ENCODE peak calls at places on chromosomes 2 and 18, in six cellular contexts. O is K562, B is GM12878, E is HepG2, X is H1, D is NT2/D1. R is an unnamed sample.

GRCh38 chr2:64143154-64144056 is 815 bp downstream of the PELI1 start:
- DNase-seq in O (peak; percentile 41), B (no peak), E (peak; percentile 21), X (no peak), D (peak; percentile 25), R (no peak)

GRCh38 chr18:52826994-52827393 is 487.0 kb downstream of the DCC start:
- DNase-seq in O (no peak), B (no peak), E (no peak), X (no peak), D (no peak), R (no peak)

GRCh38 chr18:12628706-12629702 is 28.9 kb downstream of the SPIRE1 start:
- DNase-seq in O (no peak), B (no peak), E (no peak), X (no peak), D (no peak), R (no peak)

GRCh38 chr2:198296665-198297308 is 492.4 kb downstream of the PLCL1 start:
- DNase-seq in O (peak; percentile 59), B (no peak), E (peak; percentile 59), X (peak; percentile 53), D (peak; percentile 82), R (peak; percentile 51)

GRCh38 chr2:152594022-152594712 is 123.1 kb downstream of the PRPF40A start:
- DNase-seq in O (no peak), B (no peak), E (no peak), X (no peak), D (no peak), R (no peak)

GRCh38 chr2:12804141-12804857 is 87.6 kb downstream of the TRIB2 start:
- DNase-seq in O (no peak), B (no peak), E (no peak), X (no peak), D (no peak), R (no peak)

GRCh38 chr2:241635756-241636155 is 1.2 kb downstream of the THAP4 start:
- DNase-seq in O (no peak), B (no peak), E (peak; percentile 28), X (no peak), D (no peak), R (no peak)

GRCh38 chr2:69395866-69396265 is 8.8 kb upstream of the GFPT1 start:
- DNase-seq in O (no peak), B (no peak), E (no peak), X (no peak), D (no peak), R (no peak)

GRCh38 chr2:121362776-121363175 is 77.8 kb upstream of the TFCP2L1 start:
- DNase-seq in O (no peak), B (no peak), E (no peak), X (no peak), D (no peak), R (no peak)

GRCh38 chr2:239028253-239028619 is 180.4 kb downstream of the TWIST2 start:
- DNase-seq in O (no peak), B (no peak), E (no peak), X (no peak), D (no peak), R (no peak)

GRCh38 chr2:183010112-183010511 is 28.1 kb downstream of the NCKAP1 start:
- DNase-seq in O (peak; percentile 52), B (no peak), E (no peak), X (peak; percentile 23), D (no peak), R (peak; percentile 28)

GRCh38 chr2:5530022-5530696 is 162.0 kb upstream of the SOX11 start:
- DNase-seq in O (no peak), B (no peak), E (no peak), X (no peak), D (no peak), R (no peak)

GRCh38 chr18:26383454-26384270 is 157.4 kb downstream of the TAF4B start:
- DNase-seq in O (peak; percentile 50), B (peak; percentile 15), E (peak; percentile 35), X (no peak), D (no peak), R (peak; percentile 52)

GRCh38 chr2:128425216-128425615 is 106.5 kb upstream of the HS6ST1 start:
- DNase-seq in O (no peak), B (no peak), E (no peak), X (no peak), D (no peak), R (no peak)

GRCh38 chr2:129101186-129101585 is 782.5 kb upstream of the HS6ST1 start:
- DNase-seq in O (no peak), B (no peak), E (no peak), X (no peak), D (no peak), R (no peak)

GRCh38 chr18:53380063-53380639 is 844.3 kb downstream of the MBD2 start:
- DNase-seq in O (no peak), B (peak; percentile 3), E (peak; percentile 7), X (no peak), D (peak; percentile 13), R (peak; percentile 19)

GRCh38 chr2:219059725-219060682 is 717 bp downstream of the IHH start:
- DNase-seq in O (no peak), B (no peak), E (no peak), X (no peak), D (no peak), R (no peak)

GRCh38 chr2:144132357-144132756 is 387.6 kb downstream of the ZEB2 start:
- DNase-seq in O (no peak), B (no peak), E (no peak), X (no peak), D (no peak), R (no peak)

GRCh38 chr2:136310797-136311558 is 193.0 kb upstream of the CXCR4 start:
- DNase-seq in O (no peak), B (no peak), E (no peak), X (no peak), D (no peak), R (no peak)

GRCh38 chr18:72541871-72542690 is 2.1 kb downstream of the CBLN2 start:
- DNase-seq in O (no peak), B (no peak), E (no peak), X (no peak), D (no peak), R (no peak)

GRCh38 chr18:72544092-72544886 is at the start of gene CBLN2:
- DNase-seq in O (peak; percentile 23), B (no peak), E (peak; percentile 23), X (no peak), D (peak; percentile 44), R (no peak)

GRCh38 chr18:72542993-72543361 is 1.2 kb downstream of the CBLN2 start:
- DNase-seq in O (no peak), B (no peak), E (no peak), X (no peak), D (no peak), R (no peak)

GRCh38 chr18:72539861-72540260 is 4.3 kb downstream of the CBLN2 start:
- DNase-seq in O (no peak), B (no peak), E (no peak), X (no peak), D (no peak), R (no peak)

GRCh38 chr18:72543362-72544055 is 633 bp downstream of the CBLN2 start:
- DNase-seq in O (no peak), B (no peak), E (no peak), X (no peak), D (no peak), R (no peak)
- TF ChIP-seq ZNF274 in O (no peak), B (no peak), E (no peak), X (no peak), D (no peak), R (no peak)

GRCh38 chr2:232038251-232038897 is 76.9 kb downstream of the DIS3L2 start:
- DNase-seq in O (no peak), B (no peak), E (no peak), X (no peak), D (no peak), R (no peak)

GRCh38 chr2:232043966-232044365 is 82.5 kb downstream of the DIS3L2 start:
- DNase-seq in O (no peak), B (no peak), E (no peak), X (no peak), D (no peak), R (no peak)

GRCh38 chr2:232042911-232043564 is 81.5 kb downstream of the DIS3L2 start:
- DNase-seq in O (no peak), B (no peak), E (no peak), X (no peak), D (no peak), R (no peak)

GRCh38 chr2:232039086-232039485 is 77.6 kb downstream of the DIS3L2 start:
- DNase-seq in O (no peak), B (no peak), E (no peak), X (no peak), D (no peak), R (no peak)
- TF ChIP-seq ZNF274 in O (no peak), B (no peak), E (no peak), X (no peak), D (no peak), R (no peak)

DNA sequence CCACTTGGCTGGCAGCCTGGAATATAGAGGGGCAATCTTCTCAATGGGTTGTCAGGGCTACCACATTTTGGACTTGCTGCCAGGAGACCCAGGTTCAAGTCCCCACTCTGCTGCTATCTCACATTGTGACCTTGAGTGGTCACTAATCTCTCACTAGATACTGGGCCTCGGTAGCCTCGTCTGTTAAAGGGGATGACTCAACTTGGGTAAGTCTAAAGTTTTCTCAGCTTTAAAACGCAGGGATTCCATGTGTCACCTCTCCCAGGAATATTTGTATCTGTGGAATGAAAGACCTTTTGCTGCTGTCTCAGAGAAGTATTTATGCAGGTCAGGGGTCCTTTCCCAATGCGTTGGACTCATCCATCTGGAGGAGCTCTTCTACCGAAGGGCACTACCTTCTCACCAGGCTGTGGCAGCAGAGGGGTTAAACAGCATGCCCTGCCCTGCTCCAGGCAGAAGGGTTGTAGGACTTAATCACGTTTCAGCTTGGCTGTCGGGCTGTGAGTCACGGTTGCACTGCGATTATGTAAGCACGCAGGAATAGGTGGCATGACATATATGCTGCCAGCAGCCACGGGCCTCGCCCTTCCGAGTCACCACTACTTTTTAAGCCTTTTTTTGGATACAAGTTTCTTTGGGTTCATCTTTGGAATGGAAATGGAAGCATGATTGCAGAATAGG is 86.5 kb downstream of the SEMA4F start:
- DNase-seq in O (no peak), B (no peak), E (peak; percentile 76), X (peak; percentile 43), D (no peak), R (peak; percentile 95)
- TF ChIP-seq ZNF274 in O (no peak), B (no peak), E (peak; percentile 45), X (no peak), D (no peak), R (no peak)

DNA sequence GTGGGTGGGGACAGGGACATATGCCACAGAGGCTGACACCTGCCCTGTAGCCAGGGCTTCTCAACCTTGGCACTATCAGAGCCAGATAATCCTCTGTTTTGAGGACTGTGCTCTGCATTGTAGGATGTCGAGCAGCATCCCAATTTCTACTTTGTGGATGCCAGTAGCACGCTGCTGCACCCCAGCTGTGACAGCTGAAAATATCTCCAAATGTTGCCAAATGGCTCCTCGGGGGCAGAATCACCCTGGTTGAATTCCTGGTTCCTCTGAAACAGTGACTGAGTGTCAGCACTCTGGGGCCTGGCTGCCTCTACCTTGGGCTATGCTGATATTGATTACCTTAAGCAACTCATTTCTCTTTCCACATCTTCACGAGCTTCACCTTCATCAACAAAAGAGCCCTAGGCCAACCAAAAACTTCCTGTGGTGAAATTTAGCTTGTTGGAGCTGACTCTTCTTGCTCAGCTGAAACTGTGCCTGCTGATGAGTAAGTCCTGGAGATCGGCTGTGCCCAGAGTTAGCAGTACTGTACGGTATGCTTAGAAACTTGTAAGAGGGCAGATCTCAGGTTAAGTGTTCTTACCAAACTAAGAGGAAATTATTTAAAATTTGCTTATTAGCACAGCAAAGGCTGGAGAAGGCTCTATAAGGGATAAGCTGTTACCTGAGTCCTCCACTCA is 138.1 kb downstream of the SEPTIN10 start:
- DNase-seq in O (no peak), B (no peak), E (no peak), X (no peak), D (no peak), R (no peak)
- TF ChIP-seq ZNF274 in O (no peak), B (no peak), E (no peak), X (no peak), D (no peak), R (no peak)